ENCODE peak calls at places on chromosomes 3 and 15, in five cellular contexts. O is fibroblast of pulmonary artery, U is dorsolateral prefrontal cortex, D is HFFc6, N is progenitor cell of endocrine pancreas. C is an unnamed sample.
A peak's percentile ranks its signal among the peaks of the same experiment; 100 is the strongest.

GRCh38 chr15:40603935-40604334 is 9.9 kb downstream of the KNL1 start:
- DNase-seq in O (no peak), U (no peak), D (no peak), N (no peak), C (no peak)

GRCh38 chr15:59434481-59434880 is 3.5 kb upstream of the FAM81A start:
- DNase-seq in O (no peak), U (no peak), D (no peak), N (no peak), C (no peak)

GRCh38 chr3:43155464-43156121 is 49.7 kb upstream of the POMGNT2 start:
- DNase-seq in O (peak; percentile 85), U (no peak), D (peak; percentile 83), N (peak; percentile 32), C (no peak)

GRCh38 chr3:128572644-128573105 is 77.9 kb downstream of the RPN1 start:
- DNase-seq in O (no peak), U (no peak), D (no peak), N (no peak), C (no peak)

GRCh38 chr15:57220220-57220619 is 156.1 kb upstream of the CGNL1 start:
- DNase-seq in O (peak; percentile 64), U (no peak), D (peak; percentile 74), N (no peak), C (no peak)

GRCh38 chr3:177597325-177598109 is 400.2 kb upstream of the TBL1XR1 start:
- DNase-seq in O (peak; percentile 93), U (no peak), D (peak; percentile 62), N (no peak), C (peak; percentile 22)

GRCh38 chr3:36514171-36514570 is 133.9 kb downstream of the STAC start:
- DNase-seq in O (peak; percentile 16), U (no peak), D (no peak), N (no peak), C (no peak)

GRCh38 chr3:192851821-192852352 is 65.8 kb downstream of the MB21D2 start:
- DNase-seq in O (peak; percentile 87), U (no peak), D (peak; percentile 79), N (no peak), C (no peak)

GRCh38 chr3:101829066-101829830 is 20.1 kb upstream of the NFKBIZ start:
- DNase-seq in O (peak; percentile 70), U (no peak), D (peak; percentile 43), N (no peak), C (peak; percentile 45)

GRCh38 chr3:187808466-187809291 is 63.4 kb upstream of the BCL6 start:
- DNase-seq in O (no peak), U (no peak), D (no peak), N (no peak), C (no peak)

GRCh38 chr3:140258222-140258724 is 323.3 kb downstream of the CLSTN2 start:
- DNase-seq in O (peak; percentile 29), U (no peak), D (no peak), N (no peak), C (no peak)

GRCh38 chr3:87426916-87427315 is 150.5 kb upstream of the POU1F1 start:
- DNase-seq in O (no peak), U (no peak), D (peak; percentile 19), N (no peak), C (no peak)

GRCh38 chr3:141729240-141729639 is 8.9 kb upstream of the RNF7 start:
- DNase-seq in O (no peak), U (no peak), D (no peak), N (no peak), C (no peak)

GRCh38 chr15:40984963-40985362 is 31.7 kb downstream of the CHAC1 start:
- DNase-seq in O (peak; percentile 54), U (no peak), D (peak; percentile 94), N (no peak), C (no peak)

GRCh38 chr3:134840459-134840858 is 45.4 kb downstream of the EPHB1 start:
- DNase-seq in O (no peak), U (no peak), D (no peak), N (no peak), C (no peak)

GRCh38 chr3:134749802-134750553 is 45.1 kb upstream of the EPHB1 start:
- DNase-seq in O (no peak), U (no peak), D (no peak), N (no peak), C (no peak)

GRCh38 chr15:79218588-79219200 is 63.8 kb upstream of the ANKRD34C start:
- DNase-seq in O (peak; percentile 14), U (no peak), D (peak; percentile 8), N (no peak), C (no peak)

GRCh38 chr3:59108091-59108815 is 58.4 kb upstream of the CFAP20DC start:
- DNase-seq in O (no peak), U (no peak), D (no peak), N (no peak), C (no peak)

GRCh38 chr3:79930196-79930595 is 162.4 kb upstream of the ROBO1 start:
- DNase-seq in O (no peak), U (no peak), D (no peak), N (no peak), C (no peak)

GRCh38 chr3:171379281-171379680 is 80.9 kb downstream of the TNIK start:
- DNase-seq in O (peak; percentile 22), U (no peak), D (peak; percentile 23), N (no peak), C (no peak)

GRCh38 chr3:16319307-16319706 is 54.3 kb downstream of the OXNAD1 start:
- DNase-seq in O (peak; percentile 28), U (no peak), D (no peak), N (no peak), C (no peak)

GRCh38 chr15:68609618-68610017 is 30.8 kb downstream of the CORO2B start:
- DNase-seq in O (peak; percentile 80), U (no peak), D (no peak), N (no peak), C (no peak)

GRCh38 chr15:101647251-101647650 is 4.9 kb downstream of the TM2D3 start:
- DNase-seq in O (no peak), U (no peak), D (no peak), N (no peak), C (no peak)

GRCh38 chr3:40921251-40921650 is 278.1 kb upstream of the CTNNB1 start:
- DNase-seq in O (no peak), U (no peak), D (no peak), N (no peak), C (no peak)

GRCh38 chr3:172627057-172627809 is 83.6 kb downstream of the NCEH1 start:
- DNase-seq in O (peak; percentile 81), U (no peak), D (no peak), N (no peak), C (no peak)

GRCh38 chr3:53949541-53949940 is 57.9 kb upstream of the SELENOK start:
- DNase-seq in O (peak; percentile 23), U (no peak), D (no peak), N (no peak), C (no peak)

GRCh38 chr15:62059108-62059817 is 984 bp downstream of the VPS13C start:
- DNase-seq in O (peak; percentile 21), U (no peak), D (no peak), N (no peak), C (no peak)
- TF ChIP-seq CTCF in O (peak; percentile 41), U (no peak), D (peak; percentile 49), N (peak; percentile 30), C (peak; percentile 8)

DNA sequence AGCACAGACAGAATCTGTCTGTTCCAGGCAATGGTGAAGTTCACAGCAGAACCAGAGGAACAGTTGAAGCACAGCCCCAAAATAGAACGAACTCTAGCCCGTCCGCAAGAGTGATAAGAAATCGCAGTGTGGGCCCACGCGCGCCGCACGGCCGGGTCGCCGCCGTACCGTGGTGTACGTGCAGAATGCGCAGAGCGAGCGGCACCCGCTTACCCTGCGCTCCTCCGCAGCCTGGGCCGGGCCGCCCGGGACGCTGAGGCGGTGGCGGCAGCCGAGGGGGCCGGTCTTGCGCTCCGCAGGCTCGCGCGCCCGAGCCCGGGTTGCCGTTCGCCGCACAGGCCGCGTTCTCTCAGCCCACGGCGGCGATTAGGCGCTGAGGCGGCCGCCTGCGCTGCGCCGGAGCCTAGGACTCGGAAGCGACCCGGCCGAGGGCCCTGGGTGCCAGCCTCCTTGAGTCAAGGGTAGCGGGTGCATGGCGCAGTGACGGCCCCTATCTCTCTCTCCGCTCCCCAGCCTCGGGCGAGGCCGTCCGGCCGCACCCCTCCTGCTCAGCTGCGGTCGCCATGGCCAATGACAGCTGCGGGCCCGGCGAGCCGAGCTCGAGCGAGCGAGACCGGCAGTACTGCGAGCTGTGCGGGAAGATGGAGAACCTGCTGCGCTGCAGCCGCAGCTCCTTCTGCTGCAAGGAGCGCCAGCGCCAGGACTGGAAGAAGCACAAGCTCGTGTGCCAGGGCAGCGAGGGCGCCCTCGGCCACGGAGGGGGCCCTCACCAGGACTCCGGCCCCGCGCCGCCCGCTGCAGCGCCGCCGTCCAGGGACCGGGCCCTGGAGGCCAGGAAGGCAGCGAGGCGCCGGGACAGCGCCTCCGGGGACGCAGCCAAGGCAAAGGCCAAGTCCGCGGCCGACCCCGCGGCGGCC is 20.5 kb downstream of the WDR73 start:
- DNase-seq in O (peak; percentile 71), U (peak; percentile 44), D (peak; percentile 60), N (peak; percentile 43), C (peak; percentile 55)
- TF ChIP-seq CTCF in O (no peak), U (no peak), D (peak; percentile 11), N (no peak), C (no peak)

DNA sequence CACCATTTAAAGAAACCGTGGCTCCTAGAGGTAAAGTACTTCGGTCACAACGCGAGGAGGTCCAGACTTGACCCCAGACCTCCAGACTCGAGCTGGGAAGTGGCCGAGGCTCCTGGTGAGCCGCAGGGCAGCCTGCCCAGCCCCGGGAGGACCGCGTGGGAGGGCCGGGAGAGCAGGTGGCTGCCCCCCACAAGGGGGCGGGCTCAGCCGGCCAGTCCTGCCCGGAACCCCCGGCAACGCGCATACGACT is at the start of gene SLC27A2:
- DNase-seq in O (peak; percentile 4), U (no peak), D (no peak), N (peak; percentile 64), C (no peak)
- TF ChIP-seq CTCF in O (no peak), U (peak; percentile 20), D (peak; percentile 70), N (peak; percentile 57), C (peak; percentile 33)

DNA sequence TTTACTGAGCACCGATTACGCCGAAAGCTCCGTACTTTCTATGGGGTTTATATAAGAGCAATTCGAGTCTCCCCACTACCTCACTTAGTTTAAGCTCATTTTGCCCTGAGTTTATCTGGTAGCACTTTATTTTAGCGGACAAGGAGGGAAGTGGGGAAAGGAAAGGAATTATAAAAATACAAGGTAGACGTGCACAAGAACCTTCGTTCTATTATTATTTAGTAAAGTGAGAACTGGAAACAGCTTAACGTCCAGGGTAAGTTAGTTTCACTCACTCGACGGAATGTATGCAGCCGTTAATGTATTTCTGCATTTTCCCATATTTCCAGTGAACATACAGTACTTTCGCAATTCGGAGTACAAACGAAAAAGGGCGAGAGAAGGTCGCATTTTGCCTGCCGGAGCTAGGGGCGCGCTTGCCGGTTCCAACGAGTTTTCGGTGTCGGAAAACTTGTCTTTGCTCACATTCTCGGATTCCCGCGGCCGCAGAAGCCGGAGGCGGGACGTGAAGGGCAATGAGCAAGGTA is 1.2 kb upstream of the STT3B start:
- DNase-seq in O (no peak), U (no peak), D (no peak), N (no peak), C (no peak)
- TF ChIP-seq CTCF in O (peak; percentile 31), U (peak; percentile 21), D (no peak), N (peak; percentile 37), C (no peak)

GRCh38 chr15:89406756-89407650 is 72.4 kb upstream of the POLG start:
- DNase-seq in O (no peak), U (no peak), D (no peak), N (no peak), C (no peak)

GRCh38 chr15:89409993-89410767 is 75.6 kb upstream of the POLG start:
- DNase-seq in O (no peak), U (no peak), D (no peak), N (no peak), C (no peak)

GRCh38 chr15:89408512-89409183 is 74.0 kb upstream of the POLG start:
- DNase-seq in O (peak; percentile 10), U (no peak), D (no peak), N (no peak), C (no peak)

GRCh38 chr15:89406218-89406716 is 71.6 kb upstream of the POLG start:
- DNase-seq in O (no peak), U (no peak), D (no peak), N (no peak), C (no peak)

GRCh38 chr15:89409184-89409992 is 74.8 kb upstream of the POLG start:
- DNase-seq in O (no peak), U (no peak), D (no peak), N (no peak), C (no peak)
- TF ChIP-seq CTCF in O (no peak), U (no peak), D (no peak), N (no peak), C (no peak)